ENCODE peak calls at places on chromosome 13, in ten cellular contexts. Y is SK-MEL-5; D is fibroblast of the conjunctiva; O is IMR-90; X is HCEC 1CT; R is tibial artery; C is activated T-helper 1 cell treated with anti-CD3 and anti-CD28 coated beads, Interleukin-12 subunit alpha, Interleukin-12 subunit beta, Interleukin-2, Interleukin-4 antibody, amounts not matched to agents 30 ng/mL and 10 ng/mL and 1 ng/mL, durations not matched to agents 14 hours and 24 hours and 36 hours; W is fibroblast of the aortic adventitia; E is substantia nigra; Z is NCI-H345. A is an unnamed sample.

GRCh38 chr13:91058066-91058465 is 289.4 kb upstream of the MIR17HG start:
- DNase-seq in Y (no peak), D (no peak), O (no peak), X (no peak), R (no peak), C (no peak), W (no peak), E (no peak), Z (no peak), A (no peak)

GRCh38 chr13:39623466-39623865 is 20.5 kb upstream of the LHFPL6 start:
- DNase-seq in Y (no peak), D (no peak), O (no peak), X (no peak), R (no peak), C (no peak), W (no peak), E (no peak), Z (no peak), A (no peak)

GRCh38 chr13:31697290-31697689 is 42.0 kb upstream of the RXFP2 start:
- DNase-seq in Y (no peak), D (no peak), O (no peak), X (no peak), R (no peak), C (no peak), W (peak; percentile 64), E (no peak), Z (no peak), A (no peak)

GRCh38 chr13:40194204-40194806 is 472.1 kb downstream of the FOXO1 start:
- DNase-seq in Y (no peak), D (no peak), O (no peak), X (no peak), R (peak; percentile 42), C (no peak), W (peak; percentile 58), E (no peak), Z (no peak), A (no peak)

GRCh38 chr13:52749446-52749845 is 9.8 kb upstream of the CNMD start:
- DNase-seq in Y (no peak), D (no peak), O (no peak), X (no peak), R (no peak), C (no peak), W (no peak), E (no peak), Z (no peak), A (no peak)

GRCh38 chr13:21733475-21734311 is 62.8 kb downstream of the FGF9 start:
- DNase-seq in Y (no peak), D (no peak), O (no peak), X (no peak), R (no peak), C (no peak), W (no peak), E (no peak), Z (no peak), A (no peak)

GRCh38 chr13:107553838-107554237 is 661.5 kb downstream of the LIG4 start:
- DNase-seq in Y (no peak), D (no peak), O (peak; percentile 69), X (peak; percentile 19), R (no peak), C (no peak), W (no peak), E (no peak), Z (no peak), A (no peak)

GRCh38 chr13:25067054-25067453 is 28.9 kb upstream of the PABPC3 start:
- DNase-seq in Y (no peak), D (no peak), O (no peak), X (no peak), R (no peak), C (no peak), W (no peak), E (no peak), Z (peak; percentile 20), A (no peak)

GRCh38 chr13:45811891-45812583 is 39.5 kb downstream of the SIAH3 start:
- DNase-seq in Y (no peak), D (no peak), O (no peak), X (no peak), R (no peak), C (no peak), W (no peak), E (no peak), Z (no peak), A (no peak)

GRCh38 chr13:92390217-92390616 is 836.4 kb upstream of the GPC6 start:
- DNase-seq in Y (no peak), D (no peak), O (no peak), X (no peak), R (no peak), C (no peak), W (no peak), E (no peak), Z (peak; percentile 76), A (peak; percentile 8)

GRCh38 chr13:33145667-33146066 is 129.4 kb downstream of the KL start:
- DNase-seq in Y (no peak), D (no peak), O (no peak), X (no peak), R (no peak), C (peak; percentile 6), W (no peak), E (no peak), Z (no peak), A (no peak)

GRCh38 chr13:40130871-40131636 is 475.6 kb downstream of the COG6 start:
- DNase-seq in Y (peak; percentile 55), D (no peak), O (no peak), X (peak; percentile 41), R (no peak), C (no peak), W (peak; percentile 29), E (no peak), Z (no peak), A (no peak)

GRCh38 chr13:80131204-80131603 is 209.7 kb downstream of the SPRY2 start:
- DNase-seq in Y (peak; percentile 87), D (no peak), O (peak; percentile 46), X (peak; percentile 71), R (peak; percentile 59), C (no peak), W (peak; percentile 70), E (peak; percentile 55), Z (no peak), A (peak; percentile 32)